ENCODE peak calls at places on chromosome 15, in five cellular contexts. E is B cell, Q is lung, X is transverse colon, B is GM13977. V is an unnamed sample.

GRCh38 chr15:63402498-63403253 is 21.0 kb upstream of the CA12 start:
- DNase-seq in E (no peak), Q (no peak), X (no peak), B (peak), V (no peak)

GRCh38 chr15:98906712-98907083 is 100.9 kb downstream of the PGPEP1L start:
- DNase-seq in E (no peak), Q (peak), X (no peak), B (no peak), V (no peak)

GRCh38 chr15:70236306-70237103 is 138.8 kb upstream of the TLE3 start:
- DNase-seq in E (no peak), Q (no peak), X (no peak), B (no peak), V (no peak)

GRCh38 chr15:52112203-52112750 is 298 bp downstream of the BCL2L10 start:
- DNase-seq in E (no peak), Q (no peak), X (peak), B (peak), V (no peak)

GRCh38 chr15:64460737-64461576 is 579 bp downstream of the ZNF609 start:
- DNase-seq in E (no peak), Q (peak), X (peak), B (peak), V (peak)

GRCh38 chr15:70589221-70589620 is 174.1 kb downstream of the UACA start:
- DNase-seq in E (no peak), Q (no peak), X (no peak), B (no peak), V (no peak)

GRCh38 chr15:49686626-49687025 is 65.8 kb downstream of the DTWD1 start:
- DNase-seq in E (no peak), Q (no peak), X (no peak), B (no peak), V (no peak)

GRCh38 chr15:29952245-29952644 is 130.0 kb upstream of the TJP1 start:
- DNase-seq in E (no peak), Q (no peak), X (no peak), B (no peak), V (no peak)

GRCh38 chr15:90463381-90463780 is 66.3 kb upstream of the CRTC3 start:
- DNase-seq in E (no peak), Q (no peak), X (no peak), B (peak), V (no peak)

GRCh38 chr15:47514251-47514652 is 203.1 kb upstream of the SEMA6D start:
- DNase-seq in E (no peak), Q (no peak), X (no peak), B (no peak), V (no peak)

GRCh38 chr15:69314174-69314573 is 15.5 kb downstream of the PAQR5 start:
- DNase-seq in E (no peak), Q (no peak), X (peak), B (peak), V (no peak)

GRCh38 chr15:66293419-66294156 is at the start of gene DIS3L:
- DNase-seq in E (peak), Q (peak), X (peak), B (peak), V (no peak)

GRCh38 chr15:58903232-58903631 is 30.2 kb downstream of the SLTM start:
- DNase-seq in E (no peak), Q (no peak), X (no peak), B (no peak), V (no peak)

GRCh38 chr15:69034352-69034751 is 19.9 kb downstream of the NOX5 start:
- DNase-seq in E (no peak), Q (no peak), X (no peak), B (no peak), V (no peak)

GRCh38 chr15:29636140-29636539 is 186.1 kb downstream of the TJP1 start:
- DNase-seq in E (no peak), Q (peak), X (peak), B (no peak), V (no peak)

GRCh38 chr15:38085931-38086562 is 151.6 kb downstream of the TMCO5A start:
- DNase-seq in E (no peak), Q (no peak), X (no peak), B (peak), V (no peak)

GRCh38 chr15:62075595-62076279 is 9.0 kb downstream of the C2CD4A start:
- DNase-seq in E (no peak), Q (no peak), X (peak), B (no peak), V (no peak)

GRCh38 chr15:45795487-45796069 is 160.7 kb downstream of the SQOR start:
- DNase-seq in E (no peak), Q (peak), X (peak), B (peak), V (no peak)

GRCh38 chr15:28955686-28956421 is 70.1 kb downstream of the APBA2 start:
- DNase-seq in E (no peak), Q (no peak), X (no peak), B (no peak), V (no peak)

GRCh38 chr15:29920515-29920914 is 98.2 kb upstream of the TJP1 start:
- DNase-seq in E (no peak), Q (peak), X (no peak), B (no peak), V (no peak)

GRCh38 chr15:60649845-60650548 is 171.1 kb upstream of the ICE2 start:
- DNase-seq in E (no peak), Q (no peak), X (peak), B (peak), V (no peak)

GRCh38 chr15:48683991-48684765 is 38.7 kb upstream of the FBN1 start:
- DNase-seq in E (no peak), Q (no peak), X (no peak), B (no peak), V (no peak)

GRCh38 chr15:43774062-43774461 is 2.7 kb downstream of the ELL3 start:
- DNase-seq in E (no peak), Q (no peak), X (no peak), B (no peak), V (no peak)

GRCh38 chr15:42033214-42033873 is 12.5 kb upstream of the PLA2G4E start:
- DNase-seq in E (no peak), Q (no peak), X (no peak), B (no peak), V (no peak)

GRCh38 chr15:67809866-67810265 is 15.4 kb upstream of the SKOR1 start:
- DNase-seq in E (no peak), Q (no peak), X (no peak), B (no peak), V (no peak)

GRCh38 chr15:43440721-43441281 is 52.2 kb downstream of the TP53BP1 start:
- DNase-seq in E (no peak), Q (peak), X (peak), B (peak), V (peak)

GRCh38 chr15:63487076-63487757 is 17.2 kb upstream of the USP3 start:
- DNase-seq in E (peak), Q (peak), X (peak), B (peak), V (no peak)

GRCh38 chr15:77985031-77985930 is 92.2 kb downstream of the TBC1D2B start:
- DNase-seq in E (no peak), Q (no peak), X (no peak), B (no peak), V (no peak)

GRCh38 chr15:62676891-62677290 is 365.7 kb upstream of the TPM1 start:
- DNase-seq in E (no peak), Q (no peak), X (no peak), B (no peak), V (no peak)

GRCh38 chr15:62459875-62460274 is 294.8 kb upstream of the C2CD4B start:
- DNase-seq in E (no peak), Q (no peak), X (no peak), B (no peak), V (no peak)

GRCh38 chr15:30979457-30979856 is 12.0 kb downstream of the MTMR10 start:
- DNase-seq in E (no peak), Q (no peak), X (no peak), B (no peak), V (no peak)

GRCh38 chr15:30973379-30973778 is 18.0 kb downstream of the MTMR10 start:
- DNase-seq in E (no peak), Q (no peak), X (no peak), B (no peak), V (no peak)

GRCh38 chr15:30978328-30978727 is 13.1 kb downstream of the MTMR10 start:
- DNase-seq in E (no peak), Q (no peak), X (no peak), B (no peak), V (no peak)

DNA sequence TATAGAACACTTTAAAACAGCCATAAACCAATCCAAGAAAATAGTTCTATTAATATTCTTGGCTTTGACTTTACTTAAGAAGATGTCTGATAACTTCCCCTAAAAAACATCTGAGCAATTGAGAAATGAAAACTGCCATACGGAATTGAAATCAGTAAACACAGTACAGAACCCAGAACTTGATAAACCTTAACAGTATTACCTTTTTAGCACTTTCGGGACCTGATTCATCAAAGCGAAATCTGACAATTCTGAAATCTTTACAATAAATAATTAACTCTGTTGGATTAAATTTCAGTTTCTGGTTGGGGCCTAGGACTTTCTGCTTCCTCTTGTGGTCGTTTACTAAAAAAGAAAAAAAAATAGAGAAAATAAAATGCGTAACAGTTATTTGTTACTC is 17.3 kb downstream of the MTMR10 start:
- DNase-seq in E (no peak), Q (no peak), X (no peak), B (no peak), V (no peak)
- TF ChIP-seq CTCF in E (no peak), Q (no peak), X (no peak), B (no peak), V (no peak)

DNA sequence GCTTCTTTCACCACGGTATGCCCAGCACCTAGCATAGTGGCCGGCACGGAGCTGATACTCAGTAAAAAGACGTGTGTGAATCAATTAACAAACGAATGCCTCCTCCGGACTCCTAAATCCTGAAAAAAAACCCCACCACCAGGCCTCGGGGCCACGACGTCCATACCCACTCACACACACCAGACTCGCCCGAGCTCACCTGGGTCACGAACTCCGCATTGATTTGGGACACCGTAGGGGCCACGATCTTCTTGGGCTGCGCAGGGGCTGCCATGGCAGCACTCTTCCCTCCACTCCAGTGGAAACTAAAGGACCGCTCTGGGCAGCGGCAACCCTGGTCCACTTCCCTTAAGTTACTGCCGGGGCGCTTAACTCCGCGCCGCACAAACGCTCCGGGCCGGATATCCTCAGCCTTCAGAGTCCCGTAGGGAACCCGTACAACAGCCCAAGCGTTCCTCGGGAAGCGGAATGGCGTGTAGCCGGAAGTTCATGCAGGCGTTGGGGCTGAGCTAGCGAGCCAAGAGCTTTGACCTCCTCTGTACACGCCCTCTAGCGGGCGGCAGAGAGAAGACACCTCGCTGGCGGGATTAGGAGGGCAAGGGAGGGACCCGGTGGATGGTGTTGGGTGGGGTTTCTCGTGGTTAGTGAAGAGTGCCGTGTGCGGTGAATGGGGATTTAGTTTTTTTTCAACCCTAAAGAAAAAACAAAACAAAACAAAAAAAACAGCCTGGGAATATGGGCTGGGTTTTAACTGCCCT is at the start of gene AQR:
- DNase-seq in E (peak), Q (peak), X (peak), B (peak), V (peak)
- TF ChIP-seq CTCF in E (peak), Q (peak), X (peak), B (peak), V (peak)

DNA sequence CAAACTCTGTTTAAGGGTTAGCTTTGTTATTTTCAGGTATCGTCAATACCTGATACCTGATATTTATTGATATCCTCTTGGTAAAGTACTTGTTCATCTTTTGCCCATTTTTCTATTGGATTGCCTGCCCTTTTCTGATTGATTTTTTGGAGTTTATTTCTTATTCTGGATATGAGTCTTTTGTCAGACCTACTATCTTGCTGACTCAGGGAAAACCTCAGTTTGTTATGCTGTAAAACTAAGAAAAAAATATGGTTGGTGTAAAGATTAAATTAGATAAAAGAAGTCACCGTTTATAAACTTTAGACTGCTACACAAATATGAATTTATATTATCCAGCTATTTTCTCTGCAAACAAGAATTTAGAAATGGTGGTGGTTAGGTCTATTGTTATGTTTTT is 65.9 kb downstream of the CHRNA7 start:
- DNase-seq in E (no peak), Q (no peak), X (no peak), B (no peak), V (no peak)
- TF ChIP-seq CTCF in E (no peak), Q (no peak), X (no peak), B (no peak), V (no peak)

GRCh38 chr15:57635300-57635944 is 43.7 kb downstream of the MYZAP start:
- DNase-seq in E (no peak), Q (no peak), X (peak), B (no peak), V (no peak)
- TF ChIP-seq CTCF in E (no peak), Q (no peak), X (no peak), B (no peak), V (no peak)

GRCh38 chr15:53808058-53808703 is 48.7 kb upstream of the WDR72 start:
- DNase-seq in E (no peak), Q (no peak), X (no peak), B (peak), V (no peak)
- TF ChIP-seq CTCF in E (peak), Q (peak), X (peak), B (peak), V (peak)

GRCh38 chr15:40749151-40749630 is 5.9 kb downstream of the RMDN3 start:
- DNase-seq in E (no peak), Q (no peak), X (no peak), B (no peak), V (no peak)

GRCh38 chr15:40754574-40754882 is 526 bp downstream of the RMDN3 start:
- DNase-seq in E (no peak), Q (no peak), X (peak), B (no peak), V (no peak)

GRCh38 chr15:40754883-40755815 is at the start of gene RMDN3:
- DNase-seq in E (peak), Q (peak), X (peak), B (peak), V (peak)

GRCh38 chr15:40747685-40748631 is 7.1 kb downstream of the RMDN3 start:
- DNase-seq in E (no peak), Q (no peak), X (no peak), B (no peak), V (no peak)

GRCh38 chr15:40751745-40752144 is 3.3 kb downstream of the RMDN3 start:
- DNase-seq in E (no peak), Q (no peak), X (no peak), B (no peak), V (no peak)
- TF ChIP-seq CTCF in E (no peak), Q (no peak), X (no peak), B (no peak), V (no peak)

V was measured in AG09319.